ENCODE peak calls at places on chromosome 22, in nine cellular contexts. S, L, F, G, J, Z, K, Y and U are unnamed samples.

GRCh38 chr22:21652010-21652546 is 10.0 kb downstream of the SDF2L1 start:
- DNase-seq in F (peak; percentile 85), Z (peak; percentile 85), Y (peak; percentile 92), S (peak; percentile 81), J (peak; percentile 69), L (peak; percentile 45), G (peak; percentile 82), K (peak; percentile 94), U (peak; percentile 85)

GRCh38 chr22:26585104-26585790 is 4.7 kb downstream of the TPST2 start:
- DNase-seq in Z (peak; percentile 78), L (peak; percentile 44), G (peak; percentile 42), Y (peak; percentile 78), K (no peak), J (peak; percentile 56), S (peak; percentile 79), F (peak; percentile 67), U (peak; percentile 66)

GRCh38 chr22:18035740-18036139 is 11.4 kb upstream of the MICAL3 start:
- DNase-seq in Y (peak; percentile 87), L (no peak), J (peak; percentile 87), F (peak; percentile 85), G (peak; percentile 71), S (peak; percentile 19), Z (no peak), K (no peak), U (no peak)

GRCh38 chr22:35797411-35797810 is 79.7 kb downstream of the APOL5 start:
- DNase-seq in S (no peak), J (no peak), Z (no peak), L (no peak), Y (no peak), F (no peak), G (no peak), K (no peak), U (no peak)

GRCh38 chr22:50074551-50075042 is 10.6 kb downstream of the MLC1 start:
- DNase-seq in S (no peak), L (no peak), F (no peak), Y (no peak), G (no peak), K (no peak), Z (no peak), J (no peak), U (no peak)

GRCh38 chr22:48182896-48183805 is 1420.7 kb downstream of the TBC1D22A start:
- DNase-seq in L (no peak), G (no peak), K (no peak), F (no peak), J (no peak), Y (no peak), S (no peak), Z (no peak), U (no peak)

GRCh38 chr22:23763579-23764331 is 965 bp downstream of the C22orf15 start:
- DNase-seq in F (no peak), G (no peak), K (no peak), S (no peak), L (no peak), J (no peak), Z (no peak), Y (no peak), U (no peak)

GRCh38 chr22:48319321-48320047 is 1508.2 kb downstream of the BRD1 start:
- DNase-seq in K (no peak), J (no peak), Z (no peak), F (no peak), Y (peak; percentile 47), G (no peak), S (no peak), L (no peak), U (no peak)

GRCh38 chr22:30127749-30128166 is 47.5 kb downstream of the HORMAD2 start:
- DNase-seq in Y (no peak), F (no peak), K (no peak), G (no peak), S (peak; percentile 89), L (no peak), J (no peak), Z (peak; percentile 63), U (peak; percentile 46)

GRCh38 chr22:26553056-26553752 is 36.7 kb downstream of the TPST2 start:
- DNase-seq in Y (no peak), Z (peak; percentile 83), J (peak; percentile 73), S (peak; percentile 94), K (no peak), F (peak; percentile 77), L (peak; percentile 58), G (peak; percentile 56), U (peak; percentile 81)

GRCh38 chr22:41994506-41994905 is 4.1 kb upstream of the WBP2NL start:
- DNase-seq in Y (peak; percentile 24), Z (no peak), J (no peak), L (no peak), K (no peak), F (no peak), G (no peak), S (no peak), U (no peak)

GRCh38 chr22:47918276-47918928 is 1156.0 kb downstream of the TBC1D22A start:
- DNase-seq in S (no peak), K (peak; percentile 26), Z (no peak), G (no peak), J (no peak), L (no peak), F (no peak), Y (no peak), U (no peak)

GRCh38 chr22:49677495-49677889 is 150.2 kb downstream of the BRD1 start:
- DNase-seq in K (no peak), Y (peak; percentile 62), F (no peak), G (no peak), J (no peak), L (no peak), Z (no peak), S (no peak), U (no peak)

GRCh38 chr22:19775496-19776325 is 15.1 kb downstream of the TBX1 start:
- DNase-seq in J (no peak), S (no peak), G (no peak), Y (no peak), L (no peak), F (no peak), Z (no peak), K (no peak), U (no peak)

GRCh38 chr22:49243335-49243734 is 584.3 kb downstream of the BRD1 start:
- DNase-seq in L (no peak), Z (no peak), Y (no peak), S (no peak), J (no peak), K (no peak), G (no peak), F (no peak), U (no peak)

GRCh38 chr22:25666308-25666707 is 75.7 kb upstream of the MYO18B start:
- DNase-seq in S (no peak), Y (peak; percentile 72), J (no peak), Z (peak; percentile 63), G (no peak), L (no peak), F (no peak), K (no peak), U (no peak)

GRCh38 chr22:48658246-48658645 is 1169.4 kb downstream of the BRD1 start:
- DNase-seq in Z (no peak), J (no peak), K (no peak), S (no peak), Y (no peak), L (no peak), F (no peak), G (no peak), U (no peak)

GRCh38 chr22:25360891-25361645 is 141.6 kb downstream of the CRYBB2 start:
- DNase-seq in S (no peak), L (no peak), Z (no peak), F (no peak), J (no peak), K (no peak), G (no peak), Y (peak; percentile 45), U (no peak)

GRCh38 chr22:18985761-18986160 is 49.7 kb upstream of the PRODH start:
- DNase-seq in K (no peak), G (no peak), F (no peak), L (no peak), Y (no peak), J (no peak), Z (no peak), S (no peak), U (no peak)

GRCh38 chr22:29478326-29479276 is 1.4 kb upstream of the NEFH start:
- DNase-seq in F (no peak), L (no peak), Y (no peak), J (no peak), Z (peak; percentile 21), G (peak; percentile 41), S (no peak), K (no peak), U (peak; percentile 13)

GRCh38 chr22:23230348-23231068 is 50.2 kb downstream of the BCR start:
- DNase-seq in G (no peak), J (no peak), Y (no peak), Z (no peak), F (no peak), K (no peak), S (no peak), L (no peak), U (no peak)

DNA sequence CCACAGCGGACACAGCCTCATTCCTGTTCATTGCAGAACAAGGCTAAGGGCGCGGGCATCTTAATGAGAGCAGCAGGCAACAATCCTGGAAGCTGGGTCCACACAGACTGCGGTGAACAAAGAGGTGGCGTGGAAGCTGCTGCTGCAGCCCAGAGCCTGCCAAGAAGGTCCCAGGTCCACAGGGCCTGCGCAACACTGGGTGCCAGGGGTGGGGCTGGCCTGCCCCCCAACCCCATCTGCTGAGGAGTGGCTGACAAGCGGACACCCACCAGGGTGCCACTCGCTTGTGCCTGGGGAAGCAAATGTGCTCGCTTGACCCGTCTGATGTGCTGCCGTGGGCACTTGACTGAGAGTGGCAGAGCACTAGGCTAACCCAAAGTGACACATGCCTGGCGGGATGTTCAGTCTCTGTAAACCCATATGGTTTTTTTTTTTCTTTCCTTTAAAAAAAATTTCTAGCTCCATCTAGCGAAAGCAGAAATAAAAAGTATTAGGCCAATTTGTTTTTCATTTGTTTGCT is 83.2 kb upstream of the PITPNB start:
- DNase-seq in F (no peak), Y (no peak), J (no peak), K (no peak), G (no peak), S (no peak), Z (peak; percentile 13), L (no peak), U (no peak)
- TF ChIP-seq CTCF in F (no peak), Y (no peak), J (no peak), K (no peak), G (no peak), S (no peak), Z (no peak), L (peak; percentile 9), U (no peak)

GRCh38 chr22:31162015-31162765 is 2.2 kb downstream of the RNF185 start:
- DNase-seq in K (no peak), J (no peak), Z (no peak), S (no peak), F (no peak), L (no peak), G (no peak), Y (no peak), U (peak; percentile 23)
- TF ChIP-seq CTCF in K (no peak), J (no peak), Z (peak; percentile 12), S (no peak), F (peak; percentile 29), L (peak; percentile 6), G (no peak), Y (peak; percentile 27), U (no peak)

GRCh38 chr22:38861170-38861874 is 10.7 kb downstream of the CBX6 start:
- DNase-seq in S (no peak), Z (peak; percentile 22), F (no peak), Y (peak; percentile 60), K (no peak), G (no peak), J (no peak), L (no peak), U (no peak)
- TF ChIP-seq CTCF in S (peak; percentile 20), Z (peak; percentile 37), F (no peak), Y (peak; percentile 5), K (no peak), G (no peak), J (no peak), L (peak; percentile 23), U (peak; percentile 44)

GRCh38 chr22:38981005-38981658 is 1.0 kb upstream of the APOBEC3B start:
- DNase-seq in J (peak; percentile 79), F (peak; percentile 63), L (no peak), Y (no peak), Z (peak; percentile 18), S (peak; percentile 31), G (peak; percentile 41), K (no peak), U (peak; percentile 41)
- TF ChIP-seq CTCF in J (peak; percentile 71), F (peak; percentile 42), L (peak; percentile 25), Y (peak; percentile 8), Z (peak; percentile 24), S (peak; percentile 37), G (no peak), K (peak; percentile 26), U (no peak)